ENCODE peak calls at places on chromosomes 4 and X, in five cellular contexts. One of them, this sample, is unnamed.

GRCh38 chrX:134631404-134632346 is 26.6 kb downstream of the PLAC1 start:
- DNase-seq in hypothalamus: no peak
- DNase-seq in AG08396: peak
- DNase-seq in left ventricle myocardium inferior: no peak
- DNase-seq in GM06990: no peak
- DNase-seq in this sample: no peak

GRCh38 chr4:83124079-83124780 is 9.7 kb upstream of the PLAC8 start:
- DNase-seq in AG08396: no peak
- DNase-seq in left ventricle myocardium inferior: no peak
- DNase-seq in hypothalamus: no peak
- DNase-seq in GM06990: no peak
- DNase-seq in this sample: no peak

GRCh38 chrX:119942831-119943184 is 743 bp downstream of the NKAP start:
- DNase-seq in AG08396: peak
- DNase-seq in GM06990: no peak
- DNase-seq in left ventricle myocardium inferior: no peak
- DNase-seq in hypothalamus: no peak
- DNase-seq in this sample: peak

GRCh38 chrX:136761410-136761809 is 19.3 kb downstream of the ARHGEF6 start:
- DNase-seq in GM06990: no peak
- DNase-seq in left ventricle myocardium inferior: no peak
- DNase-seq in AG08396: no peak
- DNase-seq in hypothalamus: no peak
- DNase-seq in this sample: no peak

GRCh38 chrX:133813991-133814390 is 171.4 kb downstream of the GPC3 start:
- DNase-seq in hypothalamus: no peak
- DNase-seq in GM06990: no peak
- DNase-seq in left ventricle myocardium inferior: no peak
- DNase-seq in AG08396: no peak
- DNase-seq in this sample: no peak

GRCh38 chrX:7286461-7286860 is 138.5 kb upstream of the PUDP start:
- DNase-seq in hypothalamus: no peak
- DNase-seq in GM06990: no peak
- DNase-seq in AG08396: no peak
- DNase-seq in left ventricle myocardium inferior: no peak
- DNase-seq in this sample: no peak

GRCh38 chr4:145435646-145436045 is 46.0 kb upstream of the SMAD1 start:
- DNase-seq in AG08396: no peak
- DNase-seq in GM06990: no peak
- DNase-seq in hypothalamus: no peak
- DNase-seq in left ventricle myocardium inferior: no peak
- DNase-seq in this sample: no peak

GRCh38 chrX:24207826-24208225 is 58.3 kb downstream of the ZFX start:
- DNase-seq in hypothalamus: no peak
- DNase-seq in GM06990: no peak
- DNase-seq in AG08396: no peak
- DNase-seq in left ventricle myocardium inferior: no peak
- DNase-seq in this sample: no peak

GRCh38 chr4:173505924-173506779 is 23.9 kb downstream of the HAND2 start:
- DNase-seq in left ventricle myocardium inferior: peak
- DNase-seq in AG08396: peak
- DNase-seq in GM06990: no peak
- DNase-seq in hypothalamus: peak
- DNase-seq in this sample: peak

This sample was measured in GM20000.